ENCODE peak calls at places on chromosomes 6 and 20, in four cellular contexts. X is HepG2, M is K562, Q is WTC11. D is an unnamed sample.

GRCh38 chr6:4687989-4688947 is 87.9 kb upstream of the CDYL start:
- DNase-seq in X (no peak), M (peak), Q (no peak), D (no peak)

GRCh38 chr6:36720251-36721141 is 22.9 kb downstream of the RAB44 start:
- DNase-seq in X (no peak), M (no peak), Q (no peak), D (no peak)

GRCh38 chr20:50296450-50297375 is 106.1 kb downstream of the CEBPB start:
- DNase-seq in Q (no peak), X (peak), M (no peak), D (no peak)

GRCh38 chr6:57268294-57268640 is 46.2 kb upstream of the RAB23 start:
- DNase-seq in Q (no peak), X (no peak), M (no peak), D (no peak)

GRCh38 chr6:164106345-164106769 is 691.8 kb downstream of the QKI start:
- DNase-seq in M (peak), Q (peak), X (peak), D (no peak)

GRCh38 chr6:32689531-32690505 is 23.4 kb upstream of the HLA-DQB1 start:
- DNase-seq in M (no peak), X (no peak), Q (no peak), D (peak)

GRCh38 chr20:41149679-41150131 is 12.4 kb downstream of the PLCG1 start:
- DNase-seq in Q (no peak), M (peak), X (peak), D (no peak)

GRCh38 chr6:14458669-14459266 is 341.2 kb downstream of the CD83 start:
- DNase-seq in M (peak), Q (no peak), X (no peak), D (no peak)

GRCh38 chr6:34608321-34609091 is 52.4 kb upstream of the SPDEF start:
- DNase-seq in M (no peak), Q (no peak), X (no peak), D (no peak)

GRCh38 chr6:53179961-53180651 is 31.5 kb upstream of the GCM1 start:
- DNase-seq in Q (no peak), M (no peak), X (no peak), D (no peak)

GRCh38 chr6:38997128-38997761 is 51.3 kb upstream of the GLP1R start:
- DNase-seq in X (peak), Q (peak), M (peak), D (no peak)

GRCh38 chr20:24950836-24951525 is 1.9 kb downstream of the CST7 start:
- DNase-seq in M (no peak), X (no peak), Q (no peak), D (no peak)

GRCh38 chr6:144895313-144895712 is 610.2 kb downstream of the UTRN start:
- DNase-seq in X (no peak), M (no peak), Q (no peak), D (no peak)

GRCh38 chr6:1917628-1918371 is 308.1 kb downstream of the FOXC1 start:
- DNase-seq in M (no peak), X (peak), Q (no peak), D (no peak)

GRCh38 chr6:49097116-49097515 is 365.9 kb downstream of the MMUT start:
- DNase-seq in Q (no peak), M (no peak), X (no peak), D (no peak)

GRCh38 chr6:30826961-30827342 is 57.4 kb upstream of the DDR1 start:
- DNase-seq in X (peak), M (peak), Q (no peak), D (no peak)

GRCh38 chr6:154515808-154516207 is 5.3 kb upstream of the CNKSR3 start:
- DNase-seq in Q (no peak), M (no peak), X (no peak), D (no peak)

GRCh38 chr6:131846023-131846663 is 38.3 kb downstream of the ENPP1 start:
- DNase-seq in M (no peak), Q (no peak), X (no peak), D (no peak)

GRCh38 chr20:63520939-63521601 is 505 bp downstream of the PPDPF start:
- DNase-seq in X (peak), Q (peak), M (peak), D (no peak)

GRCh38 chr6:161228911-161229591 is 44.8 kb downstream of the AGPAT4 start:
- DNase-seq in Q (no peak), X (no peak), M (no peak), D (no peak)

GRCh38 chr6:108737594-108738546 is 110.4 kb upstream of the ARMC2 start:
- DNase-seq in Q (no peak), M (peak), X (no peak), D (no peak)

GRCh38 chr6:84461461-84461860 is 234.0 kb upstream of the CEP162 start:
- DNase-seq in M (no peak), X (no peak), Q (no peak), D (no peak)

GRCh38 chr20:51529758-51530157 is 12.8 kb downstream of the NFATC2 start:
- DNase-seq in Q (no peak), X (no peak), M (no peak), D (no peak)

GRCh38 chr6:5865492-5866031 is 141.2 kb downstream of the NRN1 start:
- DNase-seq in X (no peak), Q (no peak), M (no peak), D (no peak)

GRCh38 chr6:14212020-14212419 is 94.4 kb downstream of the CD83 start:
- DNase-seq in Q (no peak), X (no peak), M (no peak), D (no peak)

GRCh38 chr6:107701231-107701630 is 122.9 kb downstream of the SCML4 start:
- DNase-seq in X (no peak), Q (no peak), M (no peak), D (no peak)

GRCh38 chr6:159982726-159983506 is 14.0 kb downstream of the IGF2R start:
- DNase-seq in Q (no peak), M (no peak), X (no peak), D (no peak)
- TF ChIP-seq CBFB in Q (no peak), M (no peak), X (no peak), D (no peak)

DNA sequence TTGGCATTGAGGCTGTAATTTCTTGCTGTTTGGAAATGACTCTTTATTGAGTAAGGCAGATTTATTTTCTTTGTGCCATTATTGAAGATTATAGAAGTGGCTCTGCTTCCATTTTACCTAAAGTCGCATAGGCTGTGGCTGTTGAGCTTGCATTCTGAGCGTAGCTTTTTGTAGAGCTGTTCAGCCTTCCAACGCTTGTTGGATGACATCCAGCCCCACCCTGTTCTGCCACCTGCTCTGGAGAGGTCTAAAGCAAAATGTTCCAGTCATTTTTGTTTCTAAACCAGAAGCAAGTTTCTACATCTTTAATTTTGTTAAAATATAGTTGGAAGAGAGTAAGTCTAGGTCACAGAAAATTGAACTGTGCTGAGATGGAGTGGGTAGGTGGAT is 24.4 kb downstream of the UST start:
- DNase-seq in X (no peak), M (no peak), Q (no peak), D (no peak)
- TF ChIP-seq CBFB in X (no peak), M (no peak), Q (no peak), D (no peak)

DNA sequence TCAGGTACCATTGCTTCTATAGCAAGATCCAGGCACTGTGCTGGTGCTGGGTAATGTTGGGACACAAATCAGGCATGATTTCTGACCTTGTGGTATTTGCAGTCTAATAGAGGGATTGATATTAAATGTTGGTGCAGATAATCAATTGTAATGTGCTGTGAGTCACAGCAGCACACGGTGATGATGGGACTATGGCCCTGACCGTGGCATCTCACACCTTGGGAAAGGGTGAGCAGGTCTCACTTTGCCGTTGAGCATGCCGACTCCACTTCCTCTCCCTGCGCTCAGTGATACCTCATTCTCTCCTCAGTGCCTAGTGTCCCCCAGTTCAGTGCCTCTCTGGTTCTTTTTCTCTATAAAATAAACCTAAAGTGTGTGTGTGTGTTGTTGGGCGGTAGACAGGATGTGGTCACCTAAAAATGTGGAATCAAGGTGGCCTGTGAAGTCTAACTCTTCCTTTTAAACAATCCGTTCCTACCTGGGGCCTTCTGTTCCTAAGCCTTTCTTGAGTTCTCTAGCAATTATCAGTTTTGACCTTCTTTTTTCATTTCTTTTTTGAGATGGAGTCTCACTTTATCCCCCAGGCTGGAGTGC is 188.5 kb downstream of the REV3L start:
- DNase-seq in X (no peak), M (no peak), Q (no peak), D (no peak)
- TF ChIP-seq CBFB in X (no peak), M (no peak), Q (no peak), D (no peak)

DNA sequence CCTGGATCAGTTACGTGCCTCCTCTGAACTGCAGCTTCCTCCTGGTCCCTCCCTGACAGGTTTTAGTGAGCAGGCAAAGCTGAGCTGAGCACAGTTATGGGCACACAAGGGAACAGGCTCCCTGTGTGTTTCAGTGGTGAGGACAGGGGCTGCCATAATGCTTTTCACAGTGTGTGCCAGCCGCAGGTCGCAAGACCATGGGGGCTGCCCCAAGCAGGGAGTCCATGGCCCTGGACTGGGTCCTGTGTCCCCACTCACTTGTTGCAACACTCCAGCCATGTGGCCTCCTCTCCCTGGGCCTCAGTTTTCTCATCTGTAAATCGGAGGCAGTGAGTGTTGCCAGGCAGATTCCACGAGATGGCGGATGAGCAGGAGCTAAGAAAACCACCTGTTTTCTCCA is 57.3 kb upstream of the NNAT start:
- DNase-seq in X (no peak), M (no peak), Q (no peak), D (no peak)
- TF ChIP-seq CBFB in X (no peak), M (no peak), Q (no peak), D (no peak)

GRCh38 chr20:14521436-14521835 is 184.0 kb upstream of the FLRT3 start:
- DNase-seq in Q (no peak), M (no peak), X (no peak), D (no peak)
- TF ChIP-seq CBFB in Q (no peak), M (no peak), X (no peak), D (no peak)

GRCh38 chr6:125312478-125312877 is 10.7 kb upstream of the HDDC2 start:
- DNase-seq in X (no peak), M (no peak), Q (no peak), D (no peak)
- TF ChIP-seq CBFB in X (no peak), M (no peak), Q (no peak), D (no peak)

GRCh38 chr20:43579861-43580793 is 10.6 kb upstream of the IFT52 start:
- DNase-seq in Q (no peak), X (no peak), M (peak), D (no peak)

GRCh38 chr20:43571771-43572170 is 12.9 kb downstream of the SGK2 start:
- DNase-seq in M (no peak), Q (no peak), X (no peak), D (no peak)

GRCh38 chr20:43572891-43573290 is 14.1 kb downstream of the SGK2 start:
- DNase-seq in M (no peak), Q (no peak), X (no peak), D (no peak)

GRCh38 chr20:43571310-43571709 is 12.5 kb downstream of the SGK2 start:
- DNase-seq in Q (no peak), M (peak), X (no peak), D (no peak)

DNA sequence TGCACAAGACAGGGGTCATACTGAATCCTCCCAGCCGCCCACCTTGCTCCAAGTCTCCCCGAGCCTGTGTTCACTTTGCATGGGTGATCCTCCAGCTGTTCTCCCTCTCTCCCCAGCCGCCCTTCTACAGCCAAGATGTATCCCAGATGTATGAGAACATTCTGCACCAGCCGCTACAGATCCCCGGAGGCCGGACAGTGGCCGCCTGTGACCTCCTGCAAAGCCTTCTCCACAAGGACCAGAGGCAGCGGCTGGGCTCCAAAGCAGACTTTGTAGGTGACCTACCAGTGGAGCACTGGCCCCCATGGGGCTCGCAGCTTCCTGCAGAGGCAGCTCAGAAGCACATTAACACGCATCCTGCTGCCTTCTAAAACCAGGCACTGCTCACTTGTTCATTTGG is 14.6 kb upstream of the IFT52 start:
- DNase-seq in X (no peak), M (no peak), Q (no peak), D (no peak)
- TF ChIP-seq CBFB in X (no peak), M (no peak), Q (no peak), D (no peak)